ENCODE peak calls at places on chromosome 3, in seven cellular contexts. B is cardiac fibroblast, Q is transverse colon, M is D721Med, X is astrocyte of the spinal cord, H is WERI-Rb-1, L is activated B cell treated with CpG ODN at 0.5 μM for 24 hours. S is an unnamed sample.

GRCh38 chr3:134339331-134339730 is 34.9 kb downstream of the AMOTL2 start:
- DNase-seq in X (no peak), B (no peak), L (no peak), M (no peak), Q (no peak), H (no peak), S (no peak)

GRCh38 chr3:46848271-46849097 is 14.8 kb downstream of the MYL3 start:
- DNase-seq in M (no peak), Q (no peak), L (peak), X (peak), H (no peak), B (peak), S (peak)

GRCh38 chr3:63092545-63092944 is 185.6 kb upstream of the SYNPR start:
- DNase-seq in H (no peak), B (no peak), X (no peak), Q (no peak), L (no peak), M (no peak), S (no peak)

GRCh38 chr3:195394024-195394423 is 48.8 kb downstream of the ACAP2 start:
- DNase-seq in X (no peak), H (no peak), M (no peak), Q (no peak), L (no peak), B (no peak), S (no peak)

GRCh38 chr3:196227629-196228493 is 11.5 kb downstream of the SLC51A start:
- DNase-seq in H (no peak), M (no peak), Q (no peak), X (no peak), B (peak), L (no peak), S (no peak)

GRCh38 chr3:102225407-102226132 is 209.2 kb upstream of the ZPLD1 start:
- DNase-seq in X (peak), H (no peak), Q (no peak), L (no peak), B (peak), M (no peak), S (no peak)

GRCh38 chr3:13544293-13544831 is 4.6 kb upstream of the FBLN2 start:
- DNase-seq in L (no peak), B (peak), M (no peak), H (no peak), Q (no peak), X (peak), S (peak)

GRCh38 chr3:104825116-104825515 is 541.6 kb upstream of the ALCAM start:
- DNase-seq in L (no peak), Q (no peak), M (no peak), B (no peak), H (no peak), X (peak), S (no peak)

GRCh38 chr3:33103480-33103879 is 6.5 kb upstream of the GLB1 start:
- DNase-seq in B (no peak), H (no peak), M (no peak), L (no peak), X (no peak), Q (no peak), S (no peak)

GRCh38 chr3:46663611-46664135 is 29.8 kb downstream of the ALS2CL start:
- DNase-seq in B (peak), H (no peak), X (no peak), Q (peak), M (no peak), L (no peak), S (no peak)

GRCh38 chr3:58251653-58252052 is 14.1 kb downstream of the ABHD6 start:
- DNase-seq in Q (no peak), H (no peak), B (no peak), L (no peak), M (no peak), X (peak), S (no peak)

GRCh38 chr3:124053871-124054270 is 61.9 kb upstream of the ROPN1 start:
- DNase-seq in H (no peak), Q (no peak), B (no peak), L (no peak), X (no peak), M (no peak), S (no peak)

GRCh38 chr3:66468016-66468735 is 32.6 kb downstream of the LRIG1 start:
- DNase-seq in M (no peak), L (no peak), B (peak), H (no peak), X (peak), Q (no peak), S (no peak)

GRCh38 chr3:159923961-159924360 is 64.7 kb upstream of the IL12A start:
- DNase-seq in Q (no peak), H (no peak), L (no peak), B (peak), X (no peak), M (no peak), S (no peak)

GRCh38 chr3:170117134-170117533 is 64.4 kb downstream of the PHC3 start:
- DNase-seq in L (no peak), X (peak), H (no peak), M (no peak), Q (no peak), B (peak), S (no peak)
- TF ChIP-seq CTCF in L (no peak), X (peak), H (no peak), M (no peak), Q (no peak), B (peak), S (no peak)

GRCh38 chr3:189652042-189652441 is 20.9 kb downstream of the TP63 start:
- DNase-seq in M (no peak), B (no peak), L (no peak), H (peak), Q (no peak), X (no peak), S (peak)
- TF ChIP-seq CTCF in M (no peak), B (peak), L (no peak), H (peak), Q (no peak), X (peak), S (peak)

GRCh38 chr3:189273736-189274135 is 102.0 kb downstream of the TPRG1 start:
- DNase-seq in Q (no peak), B (no peak), X (no peak), M (no peak), L (no peak), H (no peak), S (no peak)

GRCh38 chr3:189270248-189270832 is 98.6 kb downstream of the TPRG1 start:
- DNase-seq in Q (peak), M (no peak), B (peak), X (peak), H (peak), L (no peak), S (peak)

GRCh38 chr3:189275852-189276251 is 104.1 kb downstream of the TPRG1 start:
- DNase-seq in X (no peak), B (no peak), H (no peak), M (no peak), Q (no peak), L (no peak), S (no peak)

GRCh38 chr3:189275182-189275581 is 103.4 kb downstream of the TPRG1 start:
- DNase-seq in M (no peak), Q (no peak), B (no peak), X (no peak), L (no peak), H (no peak), S (no peak)

GRCh38 chr3:189272500-189273119 is 100.8 kb downstream of the TPRG1 start:
- DNase-seq in H (no peak), X (no peak), L (no peak), M (no peak), Q (no peak), B (peak), S (no peak)
- TF ChIP-seq CTCF in H (peak), X (peak), L (no peak), M (peak), Q (no peak), B (peak), S (no peak)

GRCh38 chr3:45568848-45569247 is 25.7 kb upstream of the LIMD1 start:
- DNase-seq in M (no peak), Q (no peak), L (no peak), B (no peak), X (no peak), H (no peak), S (no peak)
- TF ChIP-seq CTCF in M (no peak), Q (no peak), L (no peak), B (no peak), X (no peak), H (no peak), S (no peak)

GRCh38 chr3:193400304-193400703 is 21.8 kb upstream of the ATP13A5 start:
- DNase-seq in L (no peak), Q (no peak), M (no peak), X (no peak), B (no peak), H (no peak), S (no peak)

GRCh38 chr3:193407156-193407555 is 28.6 kb upstream of the ATP13A5 start:
- DNase-seq in M (no peak), Q (no peak), H (no peak), B (no peak), X (no peak), L (no peak), S (no peak)

GRCh38 chr3:193407688-193408087 is 29.1 kb upstream of the ATP13A5 start:
- DNase-seq in M (no peak), L (no peak), X (no peak), Q (no peak), B (no peak), H (no peak), S (no peak)

DNA sequence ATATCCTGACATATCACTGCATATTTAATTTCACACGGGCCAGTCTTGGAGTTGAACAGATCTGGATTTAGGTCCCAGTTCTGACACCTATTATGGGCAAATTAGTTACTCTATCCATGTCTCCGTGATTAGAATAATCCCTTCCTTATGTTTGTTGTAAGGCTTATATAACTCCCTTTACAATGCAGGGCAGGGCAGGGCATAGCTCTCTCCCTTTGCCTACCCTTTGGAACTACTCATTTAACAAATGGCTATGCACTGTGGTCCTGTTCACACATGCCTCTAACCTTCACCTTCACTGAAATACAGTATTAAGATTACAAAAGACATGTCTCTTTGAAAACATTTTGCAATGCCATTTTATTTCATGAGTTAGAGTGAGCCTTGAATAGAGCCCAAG is 24.8 kb upstream of the ATP13A5 start:
- DNase-seq in L (no peak), X (no peak), Q (no peak), B (no peak), H (no peak), M (no peak), S (no peak)
- TF ChIP-seq CTCF in L (no peak), X (no peak), Q (no peak), B (no peak), H (no peak), M (no peak), S (no peak)

GRCh38 chr3:145776782-145777408 is 384.1 kb downstream of the PLOD2 start:
- DNase-seq in X (peak), H (peak), L (no peak), Q (no peak), M (no peak), B (peak), S (peak)
- TF ChIP-seq CTCF in X (peak), H (peak), L (no peak), Q (peak), M (peak), B (peak), S (peak)

DNA sequence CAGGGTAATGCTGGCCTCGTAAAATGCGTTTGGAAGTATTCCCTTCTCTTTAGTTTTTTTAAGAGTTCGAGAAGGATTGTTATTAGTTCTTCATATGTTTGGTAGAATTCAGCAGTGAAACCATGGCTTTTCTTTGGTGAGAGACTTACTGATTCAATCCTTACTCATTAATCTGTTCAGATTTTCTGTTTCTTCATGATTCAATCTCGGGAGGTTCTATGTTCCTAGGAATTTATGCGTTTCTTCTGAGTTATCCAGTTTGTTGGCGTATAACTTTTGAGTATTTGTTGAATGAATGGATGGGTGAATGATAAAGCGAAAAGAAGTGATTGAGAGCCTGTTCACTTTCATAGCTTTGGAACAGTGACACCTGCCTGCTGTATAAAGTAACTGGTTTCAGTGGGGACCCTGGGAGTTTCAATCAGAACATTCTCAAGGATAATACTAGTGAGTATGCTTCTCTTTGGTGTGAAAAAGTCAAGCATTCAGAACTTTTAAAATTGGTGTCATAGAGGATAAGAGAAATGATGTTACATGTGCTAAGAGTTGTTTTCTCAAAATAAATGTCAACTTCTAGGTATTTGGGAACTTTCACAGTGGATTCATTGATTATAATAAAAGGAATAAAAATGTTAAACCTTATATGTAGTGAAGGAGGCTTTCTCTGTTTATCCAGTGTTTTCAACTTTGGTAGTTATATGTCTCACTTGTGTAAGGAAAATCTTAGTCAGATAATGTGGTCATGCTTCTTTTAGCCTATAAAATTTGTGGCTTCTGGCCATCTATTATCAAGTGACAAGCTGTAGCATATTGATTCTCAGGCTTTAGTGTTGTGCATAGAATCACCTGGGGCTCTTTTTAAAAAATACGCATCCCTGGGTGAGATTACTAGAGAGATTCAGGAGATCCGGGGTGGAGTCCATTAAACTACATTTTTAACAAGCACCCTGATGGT is 11.7 kb downstream of the LRCH3 start:
- DNase-seq in M (no peak), X (no peak), Q (no peak), L (no peak), B (no peak), H (no peak), S (no peak)
- TF ChIP-seq CTCF in M (no peak), X (peak), Q (no peak), L (no peak), B (peak), H (peak), S (peak)

GRCh38 chr3:184284696-184285095 is 8.9 kb downstream of the ECE2 start:
- DNase-seq in X (peak), Q (no peak), L (no peak), H (peak), B (peak), M (peak), S (peak)
- TF ChIP-seq CTCF in X (peak), Q (no peak), L (no peak), H (peak), B (peak), M (peak), S (peak)

DNA sequence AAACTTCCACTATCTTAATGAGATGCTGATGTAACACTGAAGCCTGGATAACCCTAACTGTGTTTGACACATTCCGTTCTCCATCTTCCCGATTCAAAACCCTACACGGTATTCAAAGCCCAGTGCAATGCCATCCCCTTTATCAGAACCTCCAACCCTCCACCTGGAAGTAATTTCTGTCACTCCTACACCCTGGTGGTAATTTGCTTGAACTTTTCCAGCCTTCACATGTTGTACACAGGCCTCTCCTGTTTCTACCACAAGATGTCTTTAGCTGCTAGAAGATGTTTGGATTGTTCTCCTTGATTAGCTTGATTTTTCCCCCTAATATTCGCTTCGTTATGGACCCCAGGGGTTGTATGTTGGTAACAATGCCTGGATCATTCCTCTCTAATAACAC is 208.9 kb downstream of the CHST2 start:
- DNase-seq in Q (no peak), X (no peak), H (no peak), B (no peak), L (no peak), M (no peak), S (no peak)
- TF ChIP-seq CTCF in Q (no peak), X (peak), H (peak), B (peak), L (no peak), M (no peak), S (no peak)